ENCODE peak calls at places on chromosome X, in four cellular contexts. Y is HCEC 1CT, C is IMR-90, F is kidney tubule cell. W is an unnamed sample.

GRCh38 chrX:135425566-135425965 is 3.8 kb downstream of the SMIM10L2A start:
- DNase-seq in Y (no peak), C (peak; percentile 2), F (peak; percentile 7), W (no peak)

GRCh38 chrX:71650333-71650969 is 16.9 kb upstream of the LOC101059915 start:
- DNase-seq in Y (no peak), C (no peak), F (peak; percentile 17), W (no peak)

GRCh38 chrX:51459125-51459524 is 37.3 kb downstream of the NUDT11 start:
- DNase-seq in Y (peak; percentile 13), C (peak; percentile 13), F (peak; percentile 44), W (no peak)

GRCh38 chrX:151151668-151152267 is 24.6 kb upstream of the GPR50 start:
- DNase-seq in Y (peak; percentile 41), C (peak; percentile 54), F (peak; percentile 54), W (peak; percentile 10)

GRCh38 chrX:8183281-8183680 is 12.2 kb upstream of the VCX2 start:
- DNase-seq in Y (no peak), C (no peak), F (no peak), W (no peak)

GRCh38 chrX:131816551-131817136 is 206.5 kb upstream of the STK26 start:
- DNase-seq in Y (no peak), C (peak; percentile 74), F (peak; percentile 84), W (no peak)

GRCh38 chrX:68292471-68292870 is 140.8 kb downstream of the OPHN1 start:
- DNase-seq in Y (peak; percentile 23), C (peak; percentile 29), F (peak; percentile 40), W (no peak)

GRCh38 chrX:11341274-11342256 is 48.4 kb downstream of the AMELX start:
- DNase-seq in Y (peak; percentile 89), C (peak; percentile 79), F (peak; percentile 80), W (no peak)

GRCh38 chrX:132442674-132443073 is 46.2 kb downstream of the MBNL3 start:
- DNase-seq in Y (no peak), C (no peak), F (no peak), W (no peak)

GRCh38 chrX:139559383-139560042 is 29.0 kb downstream of the F9 start:
- DNase-seq in Y (peak; percentile 50), C (peak; percentile 43), F (peak; percentile 69), W (peak; percentile 24)